ENCODE peak calls at places on chromosome 9, in ten cellular contexts. X is retina; D is stimulated activated CD4-positive, alpha-beta T cell treated with anti-CD3 and anti-CD28 coated beads, Interleukin-1b, Interleukin-23, amount 100 ng/mL, for 4 hours; I is T-helper 9 cell; G is right atrium auricular region; A is GM04503; B is dermis blood vessel endothelial cell; N is NCI-H345; K is pons; M is naive B cell. H is an unnamed sample.

GRCh38 chr9:94881023-94881422 is 154.5 kb downstream of the AOPEP start:
- DNase-seq in X (no peak), D (no peak), I (no peak), G (no peak), A (no peak), B (no peak), N (no peak), K (no peak), M (no peak), H (peak)

GRCh38 chr9:69131682-69132081 is 42.4 kb upstream of the TJP2 start:
- DNase-seq in X (no peak), D (no peak), I (no peak), G (no peak), A (peak), B (peak), N (no peak), K (no peak), M (no peak), H (peak)

GRCh38 chr9:123816817-123817472 is 113.0 kb downstream of the DENND1A start:
- DNase-seq in X (no peak), D (no peak), I (no peak), G (no peak), A (no peak), B (peak), N (no peak), K (no peak), M (no peak), H (no peak)

GRCh38 chr9:74282526-74283253 is 214.4 kb upstream of the RORB start:
- DNase-seq in X (no peak), D (no peak), I (no peak), G (no peak), A (no peak), B (no peak), N (no peak), K (no peak), M (no peak), H (no peak)

GRCh38 chr9:4038182-4038723 is 261.6 kb downstream of the GLIS3 start:
- DNase-seq in X (no peak), D (no peak), I (no peak), G (no peak), A (peak), B (no peak), N (no peak), K (no peak), M (no peak), H (peak)

GRCh38 chr9:134245179-134245578 is 80.8 kb upstream of the RNU6ATAC start:
- DNase-seq in X (no peak), D (no peak), I (no peak), G (no peak), A (no peak), B (no peak), N (no peak), K (no peak), M (peak), H (no peak)

GRCh38 chr9:130316406-130316805 is 50.8 kb downstream of the HMCN2 start:
- DNase-seq in X (no peak), D (no peak), I (no peak), G (no peak), A (no peak), B (no peak), N (no peak), K (no peak), M (no peak), H (no peak)

GRCh38 chr9:113608082-113608685 is 144.7 kb downstream of the RGS3 start:
- DNase-seq in X (no peak), D (no peak), I (no peak), G (no peak), A (no peak), B (no peak), N (no peak), K (no peak), M (no peak), H (no peak)

GRCh38 chr9:103089357-103089756 is 94.2 kb downstream of the CYLC2 start:
- DNase-seq in X (no peak), D (no peak), I (no peak), G (no peak), A (no peak), B (no peak), N (no peak), K (no peak), M (no peak), H (no peak)

GRCh38 chr9:90795879-90796317 is 5.7 kb upstream of the SYK start:
- DNase-seq in X (no peak), D (no peak), I (no peak), G (no peak), A (no peak), B (no peak), N (no peak), K (peak), M (peak), H (no peak)

GRCh38 chr9:15915711-15916110 is 362.9 kb downstream of the CCDC171 start:
- DNase-seq in X (no peak), D (no peak), I (no peak), G (no peak), A (no peak), B (no peak), N (no peak), K (no peak), M (no peak), H (no peak)

GRCh38 chr9:128160603-128160987 is 530 bp downstream of the BBLN start:
- DNase-seq in X (no peak), D (peak), I (peak), G (no peak), A (no peak), B (peak), N (peak), K (no peak), M (no peak), H (no peak)

GRCh38 chr9:106872641-106873040 is 9.7 kb downstream of the ZNF462 start:
- DNase-seq in X (no peak), D (no peak), I (no peak), G (no peak), A (no peak), B (no peak), N (no peak), K (no peak), M (no peak), H (no peak)

GRCh38 chr9:3980771-3981170 is 319.1 kb downstream of the GLIS3 start:
- DNase-seq in X (peak), D (no peak), I (no peak), G (no peak), A (no peak), B (no peak), N (peak), K (peak), M (no peak), H (no peak)

GRCh38 chr9:98861881-98862501 is 54.5 kb downstream of the GALNT12 start:
- DNase-seq in X (no peak), D (no peak), I (no peak), G (no peak), A (peak), B (no peak), N (no peak), K (no peak), M (no peak), H (peak)

GRCh38 chr9:100150209-100150608 is 51.2 kb downstream of the INVS start:
- DNase-seq in X (no peak), D (no peak), I (no peak), G (no peak), A (no peak), B (peak), N (no peak), K (no peak), M (no peak), H (no peak)

GRCh38 chr9:110752766-110753165 is 84.2 kb downstream of the MUSK start:
- DNase-seq in X (no peak), D (no peak), I (no peak), G (no peak), A (peak), B (peak), N (no peak), K (no peak), M (no peak), H (peak)

GRCh38 chr9:3268260-3268659 is 257.5 kb downstream of the RFX3 start:
- DNase-seq in X (no peak), D (no peak), I (no peak), G (no peak), A (no peak), B (no peak), N (no peak), K (no peak), M (no peak), H (no peak)

GRCh38 chr9:76835571-76836283 is 70.2 kb downstream of the PRUNE2 start:
- DNase-seq in X (no peak), D (no peak), I (no peak), G (no peak), A (peak), B (no peak), N (no peak), K (peak), M (no peak), H (peak)

GRCh38 chr9:112731971-112732370 is 14.1 kb upstream of the INIP start:
- DNase-seq in X (no peak), D (no peak), I (no peak), G (no peak), A (no peak), B (no peak), N (no peak), K (no peak), M (no peak), H (no peak)

GRCh38 chr9:89814340-89815040 is 209.7 kb downstream of the GADD45G start:
- DNase-seq in X (peak), D (no peak), I (no peak), G (peak), A (no peak), B (peak), N (no peak), K (peak), M (no peak), H (no peak)

GRCh38 chr9:114995681-114996221 is 65.4 kb upstream of the TNFSF8 start:
- DNase-seq in X (no peak), D (no peak), I (no peak), G (no peak), A (no peak), B (no peak), N (peak), K (peak), M (no peak), H (no peak)

GRCh38 chr9:2729003-2729402 is 11.7 kb downstream of the KCNV2 start:
- DNase-seq in X (peak), D (no peak), I (no peak), G (no peak), A (no peak), B (no peak), N (no peak), K (no peak), M (no peak), H (no peak)

GRCh38 chr9:137611623-137612609 is 6.4 kb downstream of the ARRDC1 start:
- DNase-seq in X (no peak), D (no peak), I (no peak), G (peak), A (no peak), B (peak), N (peak), K (no peak), M (no peak), H (peak)

GRCh38 chr9:130182090-130182909 is 10.1 kb downstream of the NCS1 start:
- DNase-seq in X (no peak), D (no peak), I (no peak), G (no peak), A (no peak), B (no peak), N (no peak), K (no peak), M (no peak), H (no peak)

GRCh38 chr9:69916950-69917349 is 96.3 kb downstream of the CFAP95 start:
- DNase-seq in X (no peak), D (no peak), I (no peak), G (no peak), A (no peak), B (no peak), N (no peak), K (no peak), M (no peak), H (no peak)

GRCh38 chr9:106587021-106587420 is 275.9 kb upstream of the ZNF462 start:
- DNase-seq in X (no peak), D (no peak), I (no peak), G (no peak), A (no peak), B (no peak), N (no peak), K (no peak), M (no peak), H (peak)

GRCh38 chr9:114487607-114488300 is 17.5 kb downstream of the WHRN start:
- DNase-seq in X (peak), D (peak), I (peak), G (no peak), A (peak), B (peak), N (peak), K (peak), M (peak), H (no peak)

GRCh38 chr9:115494958-115495690 is 377.2 kb upstream of the TNC start:
- DNase-seq in X (no peak), D (no peak), I (no peak), G (no peak), A (no peak), B (no peak), N (peak), K (no peak), M (no peak), H (no peak)